ENCODE peak calls at places on chromosome 22, in four cellular contexts. R is body of pancreas, A is iris pigment epithelial cell, N is posterior cingulate gyrus. V is an unnamed sample.

GRCh38 chr22:49464024-49464423 is 363.6 kb downstream of the BRD1 start:
- DNase-seq in R (no peak), N (no peak), A (no peak), V (no peak)

GRCh38 chr22:38017272-38017920 is 33.0 kb upstream of the SOX10 start:
- DNase-seq in A (peak), R (peak), N (peak), V (peak)

GRCh38 chr22:42376721-42377177 is 55.5 kb downstream of the NFAM1 start:
- DNase-seq in A (no peak), N (no peak), R (peak), V (peak)

GRCh38 chr22:25368271-25368670 is 148.8 kb downstream of the CRYBB2 start:
- DNase-seq in N (no peak), A (peak), R (no peak), V (no peak)

GRCh38 chr22:37489994-37490393 is 3.8 kb upstream of the MFNG start:
- DNase-seq in R (no peak), A (no peak), N (no peak), V (no peak)

GRCh38 chr22:38314140-38314991 is 2.9 kb downstream of the CSNK1E start:
- DNase-seq in N (no peak), A (peak), R (no peak), V (no peak)

GRCh38 chr22:38070250-38070921 is 13.2 kb downstream of the PICK1 start:
- DNase-seq in A (no peak), N (no peak), R (no peak), V (no peak)

GRCh38 chr22:50620861-50621490 is 7.0 kb downstream of the ARSA start:
- DNase-seq in R (no peak), A (no peak), N (no peak), V (no peak)

GRCh38 chr22:22076937-22077703 is 94.5 kb upstream of the TOP3B start:
- DNase-seq in R (no peak), A (peak), N (no peak), V (no peak)

V was measured in lung.